ENCODE peak calls at places on chromosomes 6 and 20, in four cellular contexts. J is amniotic epithelial cell; X is tibial nerve; Y is activated T-helper 1 cell treated with anti-CD3 and anti-CD28 coated beads, Interleukin-12 subunit alpha, Interleukin-12 subunit beta, Interleukin-2, Interleukin-4 antibody, amounts not matched to agents 30 ng/mL and 10 ng/mL and 1 ng/mL, durations not matched to agents 14 hours and 24 hours and 36 hours. G is an unnamed sample.

GRCh38 chr6:39048481-39049399 is at the start of gene GLP1R:
- DNase-seq in J (no peak), X (no peak), Y (no peak), G (no peak)

GRCh38 chr6:16760536-16761468 is at the start of gene ATXN1:
- DNase-seq in J (peak; percentile 72), X (peak; percentile 76), Y (peak; percentile 46), G (no peak)

GRCh38 chr20:40274912-40275654 is 414.0 kb downstream of the MAFB start:
- DNase-seq in J (no peak), X (no peak), Y (no peak), G (no peak)

GRCh38 chr6:141077355-141078333 is 1055.1 kb upstream of the GJE1 start:
- DNase-seq in J (peak; percentile 11), X (no peak), Y (no peak), G (no peak)

GRCh38 chr6:159654483-159655098 is 38.5 kb downstream of the SOD2 start:
- DNase-seq in J (peak; percentile 63), X (no peak), Y (no peak), G (no peak)

GRCh38 chr6:108566406-108566805 is 5.7 kb downstream of the FOXO3 start:
- DNase-seq in J (no peak), X (no peak), Y (no peak), G (no peak)

GRCh38 chr6:54860739-54861138 is 14.2 kb downstream of the FAM83B start:
- DNase-seq in J (peak; percentile 96), X (no peak), Y (no peak), G (no peak)

GRCh38 chr20:6075428-6076219 is 21.8 kb upstream of the LRRN4 start:
- DNase-seq in J (peak; percentile 66), X (no peak), Y (no peak), G (no peak)

GRCh38 chr6:119079288-119079809 is 885 bp upstream of the FAM184A start:
- DNase-seq in J (peak; percentile 44), X (peak; percentile 45), Y (no peak), G (no peak)

GRCh38 chr20:54140927-54141566 is 32.7 kb downstream of the CYP24A1 start:
- DNase-seq in J (peak; percentile 67), X (no peak), Y (no peak), G (no peak)

GRCh38 chr6:4169028-4169789 is 33.8 kb upstream of the ECI2 start:
- DNase-seq in J (peak; percentile 44), X (no peak), Y (no peak), G (no peak)

GRCh38 chr6:35093118-35093445 is 48.1 kb downstream of the TCP11 start:
- DNase-seq in J (no peak), X (no peak), Y (no peak), G (no peak)

GRCh38 chr20:56359212-56360132 is 698 bp downstream of the FAM210B start:
- DNase-seq in J (peak; percentile 74), X (peak; percentile 44), Y (no peak), G (no peak)